ENCODE peak calls at places on chromosomes 2 and 18, in seven cellular contexts. R is tibial artery, O is Peyer's patch, H is pulmonary artery endothelial cell, U is NB4, Y is hippocampal formation, B is SW480. Z is an unnamed sample.

GRCh38 chr18:12455511-12455910 is 47.8 kb downstream of the PRELID3A start:
- DNase-seq in R (no peak), O (no peak), H (no peak), U (no peak), Y (peak), B (no peak), Z (peak)

GRCh38 chr2:180001726-180002125 is 5.4 kb downstream of the CWC22 start:
- DNase-seq in R (no peak), O (no peak), H (no peak), U (no peak), Y (no peak), B (no peak), Z (no peak)

GRCh38 chr2:8426577-8426976 is 255.3 kb upstream of the ID2 start:
- DNase-seq in R (no peak), O (no peak), H (no peak), U (no peak), Y (no peak), B (no peak), Z (no peak)

GRCh38 chr2:206198677-206199076 is 39.0 kb downstream of the EEF1B2 start:
- DNase-seq in R (no peak), O (no peak), H (no peak), U (peak), Y (no peak), B (no peak), Z (no peak)

GRCh38 chr2:237501892-237502513 is 15.0 kb downstream of the MLPH start:
- DNase-seq in R (no peak), O (no peak), H (peak), U (no peak), Y (no peak), B (no peak), Z (no peak)

GRCh38 chr2:142426064-142426463 is 295.2 kb upstream of the LRP1B start:
- DNase-seq in R (no peak), O (no peak), H (no peak), U (no peak), Y (no peak), B (no peak), Z (no peak)

GRCh38 chr2:218445602-218446001 is 26.7 kb downstream of the VIL1 start:
- DNase-seq in R (no peak), O (no peak), H (no peak), U (no peak), Y (no peak), B (no peak), Z (no peak)

GRCh38 chr2:230913812-230914211 is 11.2 kb downstream of the GPR55 start:
- DNase-seq in R (no peak), O (no peak), H (no peak), U (peak), Y (no peak), B (no peak), Z (no peak)

GRCh38 chr2:233061591-233062446 is 1.7 kb downstream of the INPP5D start:
- DNase-seq in R (peak), O (no peak), H (no peak), U (peak), Y (no peak), B (peak), Z (no peak)

GRCh38 chr2:17959833-17960232 is 81.4 kb downstream of the KCNS3 start:
- DNase-seq in R (no peak), O (no peak), H (no peak), U (no peak), Y (no peak), B (no peak), Z (no peak)

GRCh38 chr18:45569566-45569965 is 45.7 kb upstream of the SLC14A2 start:
- DNase-seq in R (no peak), O (no peak), H (no peak), U (no peak), Y (no peak), B (no peak), Z (no peak)

GRCh38 chr18:68449292-68449691 is 265.6 kb downstream of the TMX3 start:
- DNase-seq in R (no peak), O (no peak), H (no peak), U (no peak), Y (no peak), B (no peak), Z (no peak)

GRCh38 chr2:220930542-220931076 is 641.5 kb downstream of the EPHA4 start:
- DNase-seq in R (no peak), O (no peak), H (no peak), U (no peak), Y (no peak), B (no peak), Z (no peak)

GRCh38 chr2:186884585-186884984 is 35.6 kb upstream of the ZSWIM2 start:
- DNase-seq in R (no peak), O (no peak), H (peak), U (no peak), Y (no peak), B (no peak), Z (no peak)

GRCh38 chr2:1569879-1570450 is 156.7 kb downstream of the TPO start:
- DNase-seq in R (no peak), O (no peak), H (no peak), U (no peak), Y (no peak), B (no peak), Z (no peak)

GRCh38 chr18:42392416-42392815 is 437.4 kb downstream of the PIK3C3 start:
- DNase-seq in R (no peak), O (no peak), H (no peak), U (no peak), Y (no peak), B (no peak), Z (no peak)

GRCh38 chr2:69512446-69512845 is 75.2 kb upstream of the NFU1 start:
- DNase-seq in R (no peak), O (no peak), H (no peak), U (no peak), Y (no peak), B (no peak), Z (no peak)

GRCh38 chr2:148901142-148901541 is 26.1 kb downstream of the KIF5C start:
- DNase-seq in R (no peak), O (no peak), H (no peak), U (no peak), Y (no peak), B (no peak), Z (no peak)

GRCh38 chr2:202307690-202308089 is 42.1 kb downstream of the NOP58 start:
- DNase-seq in R (no peak), O (no peak), H (no peak), U (peak), Y (no peak), B (no peak), Z (no peak)